ENCODE peak calls at places on chromosomes 5 and 9, in eight cellular contexts. J is lower lobe of right lung; Q is neural progenitor cell; D is effector memory CD4-positive, alpha-beta T cell; O is tibial nerve; H is Panc1; W is HepG2; S is MM.1S. T is an unnamed sample. For H3K9me3, the result is how much of the 10 kb centered on the place peaks cover.

GRCh38 chr9:18684608-18685317 is 210.8 kb downstream of the ADAMTSL1 start:
- DNase-seq in J (no peak), Q (no peak), D (no peak), O (no peak), H (no peak), W (no peak), S (no peak), T (no peak)

GRCh38 chr9:123678038-123678877 is 251.7 kb downstream of the DENND1A start:
- DNase-seq in J (no peak), Q (no peak), D (no peak), O (no peak), H (no peak), W (peak), S (no peak), T (no peak)

GRCh38 chr9:112174223-112174964 is 703 bp downstream of the SUSD1 start:
- DNase-seq in J (peak), Q (peak), D (peak), O (no peak), H (no peak), W (peak), S (peak), T (peak)

GRCh38 chr9:32292611-32293010 is 91.8 kb upstream of the ACO1 start:
- DNase-seq in J (no peak), Q (no peak), D (no peak), O (no peak), H (no peak), W (peak), S (no peak), T (no peak)

GRCh38 chr5:59720063-59720462 is 173.5 kb downstream of the PDE4D start:
- DNase-seq in J (no peak), Q (no peak), D (no peak), O (no peak), H (no peak), W (no peak), S (no peak), T (no peak)

GRCh38 chr5:129836321-129836720 is 67.9 kb upstream of the CHSY3 start:
- DNase-seq in J (no peak), Q (no peak), D (no peak), O (no peak), H (no peak), W (no peak), S (no peak), T (no peak)

GRCh38 chr9:15178621-15179020 is 128.4 kb downstream of the TTC39B start:
- DNase-seq in J (no peak), Q (no peak), D (no peak), O (no peak), H (no peak), W (no peak), S (no peak), T (no peak)

GRCh38 chr5:176413255-176413565 is 3.1 kb downstream of the CLTB start:
- DNase-seq in J (no peak), Q (no peak), D (no peak), O (no peak), H (no peak), W (no peak), S (no peak), T (no peak)

GRCh38 chr5:158538506-158539074 is 561.1 kb downstream of the EBF1 start:
- DNase-seq in J (no peak), Q (no peak), D (no peak), O (no peak), H (no peak), W (no peak), S (peak), T (no peak)

GRCh38 chr9:136171801-136172411 is 33.0 kb downstream of the LHX3 start:
- DNase-seq in J (no peak), Q (no peak), D (no peak), O (no peak), H (no peak), W (no peak), S (no peak), T (no peak)

GRCh38 chr5:33241826-33242225 is 198.9 kb upstream of the TARS1 start:
- DNase-seq in J (peak), Q (no peak), D (no peak), O (no peak), H (no peak), W (no peak), S (peak), T (no peak)

GRCh38 chr5:137629646-137630045 is 106.2 kb downstream of the KLHL3 start:
- DNase-seq in J (no peak), Q (peak), D (peak), O (no peak), H (peak), W (peak), S (peak), T (no peak)

GRCh38 chr5:137858223-137858916 is 9.3 kb upstream of the MYOT start:
- DNase-seq in J (no peak), Q (no peak), D (no peak), O (no peak), H (no peak), W (no peak), S (peak), T (no peak)

GRCh38 chr5:773517-774264 is 10.8 kb downstream of the ZDHHC11B start:
- DNase-seq in J (no peak), Q (no peak), D (no peak), O (no peak), H (no peak), W (no peak), S (no peak), T (no peak)

GRCh38 chr9:7273575-7273974 is 515.8 kb downstream of the KDM4C start:
- DNase-seq in J (no peak), Q (peak), D (no peak), O (no peak), H (no peak), W (no peak), S (no peak), T (no peak)

GRCh38 chr5:169786219-169786618 is 149.1 kb downstream of the DOCK2 start:
- DNase-seq in J (no peak), Q (no peak), D (no peak), O (no peak), H (no peak), W (no peak), S (no peak), T (no peak)

GRCh38 chr5:132228241-132229035 is 785 bp upstream of the P4HA2 start:
- DNase-seq in J (no peak), Q (no peak), D (no peak), O (no peak), H (no peak), W (no peak), S (no peak), T (no peak)

GRCh38 chr9:133604214-133604613 is 5.0 kb downstream of the FAM163B start:
- DNase-seq in J (peak), Q (no peak), D (no peak), O (no peak), H (no peak), W (peak), S (no peak), T (peak)

GRCh38 chr5:161763571-161763970 is 78.0 kb downstream of the GABRA6 start:
- DNase-seq in J (no peak), Q (no peak), D (no peak), O (no peak), H (no peak), W (no peak), S (no peak), T (no peak)

GRCh38 chr5:143509758-143510221 is 106.3 kb upstream of the NR3C1 start:
- DNase-seq in J (no peak), Q (no peak), D (no peak), O (no peak), H (no peak), W (no peak), S (peak), T (no peak)

DNA sequence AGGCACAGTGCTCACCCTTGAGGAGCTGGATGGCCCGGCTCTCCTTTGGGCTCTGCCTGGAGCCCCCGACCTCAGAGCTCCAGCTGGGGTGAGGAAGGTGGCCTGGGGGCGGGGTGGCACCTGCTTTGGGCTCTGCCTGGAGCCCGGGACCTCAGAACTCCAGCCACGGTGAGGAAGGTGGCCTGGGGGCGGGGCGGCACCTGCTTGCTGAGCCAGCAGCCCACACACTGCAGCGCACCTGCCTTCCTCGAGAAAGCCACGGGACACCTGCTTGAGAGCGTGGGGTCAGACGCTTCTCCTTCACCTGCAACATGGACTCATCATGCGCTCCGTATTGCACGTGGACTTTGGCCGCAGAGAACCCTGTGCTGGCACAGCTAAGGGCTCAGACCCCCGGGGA is 51.8 kb downstream of the IRX2 start:
- DNase-seq in J (no peak), Q (no peak), D (no peak), O (no peak), H (no peak), W (no peak), S (peak), T (no peak)
- H3K9me3 ChIP-seq in J (under half), Q (under half), D (under half), O (under half), H (under half), W (under half), S (under half), T (under half)

GRCh38 chr9:37749129-37749528 is 4.5 kb upstream of the TRMT10B start:
- DNase-seq in J (no peak), Q (no peak), D (no peak), O (no peak), H (no peak), W (no peak), S (no peak), T (no peak)

GRCh38 chr9:37747271-37747753 is 6.3 kb upstream of the TRMT10B start:
- DNase-seq in J (no peak), Q (peak), D (peak), O (peak), H (peak), W (peak), S (peak), T (peak)

GRCh38 chr9:37752646-37753488 is 738 bp upstream of the TRMT10B start:
- DNase-seq in J (no peak), Q (no peak), D (no peak), O (no peak), H (no peak), W (no peak), S (no peak), T (no peak)

GRCh38 chr9:37753489-37754190 is at the start of gene TRMT10B:
- DNase-seq in J (peak), Q (peak), D (peak), O (peak), H (no peak), W (peak), S (peak), T (peak)

DNA sequence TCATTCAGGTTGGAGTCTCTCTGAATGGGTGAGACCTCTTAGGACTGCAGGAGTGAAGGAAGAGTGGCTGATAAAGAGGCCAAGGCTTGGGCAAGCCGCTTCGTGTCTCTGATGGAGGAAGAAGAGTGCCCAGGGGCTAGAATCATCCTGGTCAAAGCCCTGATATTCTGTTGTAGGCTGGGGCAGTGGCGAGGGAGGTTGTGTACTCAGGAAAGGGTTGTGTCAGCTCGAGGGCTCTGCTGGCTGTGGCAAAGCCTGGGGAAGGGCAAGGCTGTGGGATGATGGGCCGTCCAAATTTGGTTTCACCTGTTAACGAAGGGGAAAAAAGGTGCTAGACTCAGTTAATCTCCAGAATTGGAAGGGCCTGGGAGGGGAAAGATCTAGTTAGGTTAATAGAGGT is 2.4 kb upstream of the TRMT10B start:
- DNase-seq in J (no peak), Q (no peak), D (no peak), O (no peak), H (no peak), W (no peak), S (no peak), T (no peak)
- H3K27ac ChIP-seq in J (no peak), Q (no peak), D (no peak), O (no peak), H (no peak), W (no peak), S (no peak), T (no peak)

DNA sequence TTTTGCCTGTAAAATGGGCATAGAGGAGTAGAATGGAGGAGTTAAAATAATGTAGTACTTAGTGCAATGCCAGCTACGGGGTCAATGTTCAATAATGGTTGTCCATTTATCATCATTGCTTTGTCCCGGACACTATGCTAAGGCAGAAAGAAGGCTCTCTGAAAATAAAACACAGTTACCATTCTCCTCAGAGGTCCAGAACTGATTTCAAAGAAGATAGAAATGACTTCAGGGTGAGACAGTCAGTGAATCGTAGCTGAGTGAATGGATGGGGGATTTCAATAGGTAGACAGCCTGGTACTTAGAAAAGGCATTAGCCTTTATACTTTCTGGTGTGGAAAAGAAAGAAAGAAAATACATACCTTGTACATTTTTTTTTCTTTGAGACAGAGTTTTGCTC is 1.2 kb upstream of the AK3 start:
- DNase-seq in J (no peak), Q (no peak), D (no peak), O (no peak), H (no peak), W (no peak), S (no peak), T (no peak)
- H3K4me3 ChIP-seq in J (peak), Q (no peak), D (no peak), O (peak), H (no peak), W (peak), S (no peak), T (no peak)

DNA sequence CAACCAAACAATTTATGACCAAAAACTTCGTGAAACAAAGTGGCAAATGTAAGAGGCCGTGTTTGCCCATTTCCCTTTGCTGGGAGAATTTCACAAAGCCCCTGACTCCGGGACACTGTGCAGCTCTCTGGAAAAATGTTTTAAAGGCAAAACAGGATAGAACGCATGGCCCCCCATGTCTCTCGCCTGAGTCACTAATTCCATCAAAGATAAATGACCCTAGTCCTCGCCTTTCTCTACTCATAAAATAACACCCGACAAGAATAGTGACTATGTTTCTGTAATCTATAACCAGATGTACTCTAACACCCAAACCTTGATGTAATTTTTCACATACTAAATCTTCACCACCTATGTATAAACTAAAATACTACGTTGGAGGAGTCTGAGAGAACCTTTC is 55.7 kb upstream of the SAP30L start:
- DNase-seq in J (no peak), Q (no peak), D (no peak), O (no peak), H (no peak), W (no peak), S (no peak), T (no peak)
- H3K9me3 ChIP-seq in J (under half), Q (under half), D (under half), O (under half), H (under half), W (under half), S (under half), T (under half)

GRCh38 chr9:96554801-96555566 is 64.7 kb downstream of the CDC14B start:
- DNase-seq in J (no peak), Q (no peak), D (no peak), O (no peak), H (no peak), W (no peak), S (no peak), T (no peak)

GRCh38 chr9:96554326-96554725 is 65.3 kb downstream of the CDC14B start:
- DNase-seq in J (no peak), Q (no peak), D (no peak), O (no peak), H (no peak), W (no peak), S (no peak), T (no peak)

GRCh38 chr9:96557921-96558320 is 61.7 kb downstream of the CDC14B start:
- DNase-seq in J (no peak), Q (no peak), D (no peak), O (no peak), H (no peak), W (no peak), S (no peak), T (no peak)

GRCh38 chr9:96555567-96556386 is 63.9 kb downstream of the CDC14B start:
- DNase-seq in J (no peak), Q (no peak), D (no peak), O (no peak), H (no peak), W (no peak), S (no peak), T (no peak)

GRCh38 chr9:96556701-96557461 is 62.8 kb downstream of the CDC14B start:
- DNase-seq in J (no peak), Q (peak), D (no peak), O (peak), H (no peak), W (no peak), S (no peak), T (no peak)
- H3K27ac ChIP-seq in J (no peak), Q (no peak), D (no peak), O (peak), H (peak), W (no peak), S (no peak), T (no peak)

GRCh38 chr9:125752070-125752628 is 5.0 kb downstream of the PBX3 start:
- DNase-seq in J (no peak), Q (peak), D (no peak), O (no peak), H (no peak), W (no peak), S (no peak), T (no peak)
- H3K4me3 ChIP-seq in J (no peak), Q (peak), D (no peak), O (no peak), H (no peak), W (no peak), S (no peak), T (no peak)

DNA sequence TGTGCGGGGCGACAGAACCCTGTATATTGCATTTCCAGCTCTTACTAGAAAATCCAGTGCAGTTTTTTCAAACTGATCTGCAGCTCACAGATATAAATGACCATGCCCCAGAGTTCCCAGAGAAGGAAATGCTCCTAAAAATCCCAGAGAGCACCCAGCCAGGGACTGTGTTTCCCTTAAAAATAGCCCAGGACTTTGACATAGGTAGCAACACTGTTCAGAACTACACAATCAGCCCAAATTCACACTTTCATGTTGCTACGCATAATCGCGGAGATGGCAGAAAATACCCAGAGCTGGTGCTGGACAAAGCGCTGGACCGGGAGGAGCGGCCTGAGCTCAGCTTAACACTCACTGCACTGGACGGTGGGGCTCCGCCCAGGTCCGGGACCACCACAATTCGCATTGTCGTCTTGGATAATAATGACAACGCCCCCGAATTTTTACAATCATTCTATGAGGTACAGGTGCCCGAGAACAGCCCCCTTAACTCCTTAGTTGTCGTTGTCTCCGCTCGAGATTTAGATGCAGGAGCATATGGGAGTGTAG is 786 bp downstream of the PCDHB5 start:
- DNase-seq in J (no peak), Q (no peak), D (no peak), O (no peak), H (no peak), W (no peak), S (no peak), T (no peak)
- H3K9me3 ChIP-seq in J (under half), Q (under half), D (under half), O (under half), H (under half), W (under half), S (under half), T (under half)

GRCh38 chr9:20624201-20625002 is 2.1 kb upstream of the MLLT3 start:
- DNase-seq in J (peak), Q (peak), D (no peak), O (peak), H (peak), W (peak), S (peak), T (peak)
- H3K27ac ChIP-seq in J (no peak), Q (no peak), D (peak), O (no peak), H (no peak), W (no peak), S (peak), T (peak)